ENCODE peak calls at places on chromosomes 2 and 18, in six cellular contexts. G is GM12892, F is GM23338, P is transverse colon, K is GM12891, O is GM12878. D is an unnamed sample.

GRCh38 chr18:76450452-76450851 is 44.6 kb downstream of the ZNF516 start:
- DNase-seq in G (no peak), F (peak), P (no peak), K (no peak), O (no peak), D (no peak)

GRCh38 chr18:46073474-46074331 is 1.6 kb upstream of the PSTPIP2 start:
- DNase-seq in G (no peak), F (peak), P (peak), K (no peak), O (no peak), D (peak)

GRCh38 chr2:119417898-119418297 is 13.8 kb upstream of the TMEM37 start:
- DNase-seq in G (no peak), F (no peak), P (no peak), K (no peak), O (no peak), D (no peak)

GRCh38 chr2:185608799-185609198 is 129.8 kb upstream of the FSIP2 start:
- DNase-seq in G (no peak), F (no peak), P (no peak), K (no peak), O (no peak), D (no peak)

GRCh38 chr18:9474983-9475642 is at the start of gene RALBP1:
- DNase-seq in G (peak), F (peak), P (peak), K (peak), O (peak), D (peak)

GRCh38 chr2:219019436-219019835 is 21.9 kb downstream of the CFAP65 start:
- DNase-seq in G (no peak), F (no peak), P (no peak), K (no peak), O (no peak), D (no peak)

GRCh38 chr18:50662177-50662576 is 102.3 kb downstream of the MAPK4 start:
- DNase-seq in G (no peak), F (peak), P (no peak), K (peak), O (no peak), D (no peak)

GRCh38 chr2:28981016-28981441 is at the start of gene TOGARAM2:
- DNase-seq in G (no peak), F (no peak), P (no peak), K (no peak), O (no peak), D (no peak)

GRCh38 chr2:121832992-121833732 is 77.7 kb downstream of the TSN start:
- DNase-seq in G (no peak), F (no peak), P (no peak), K (no peak), O (no peak), D (no peak)

GRCh38 chr2:241609859-241610793 is 26.8 kb downstream of the THAP4 start:
- DNase-seq in G (peak), F (peak), P (peak), K (peak), O (peak), D (no peak)

GRCh38 chr2:75582840-75583239 is 22.1 kb upstream of the EVA1A start:
- DNase-seq in G (no peak), F (no peak), P (no peak), K (no peak), O (no peak), D (no peak)

GRCh38 chr2:215419769-215420470 is 15.9 kb downstream of the FN1 start:
- DNase-seq in G (no peak), F (no peak), P (no peak), K (no peak), O (no peak), D (no peak)

GRCh38 chr18:62420513-62421209 is 95.6 kb downstream of the TNFRSF11A start:
- DNase-seq in G (no peak), F (no peak), P (peak), K (peak), O (peak), D (no peak)

GRCh38 chr2:198930170-198930569 is 527.6 kb downstream of the SATB2 start:
- DNase-seq in G (no peak), F (peak), P (no peak), K (no peak), O (no peak), D (no peak)

GRCh38 chr2:40448476-40449079 is 3.3 kb downstream of the SLC8A1 start:
- DNase-seq in G (no peak), F (peak), P (no peak), K (no peak), O (no peak), D (no peak)

GRCh38 chr2:181586569-181587076 is 70.3 kb downstream of the CERKL start:
- DNase-seq in G (no peak), F (peak), P (no peak), K (no peak), O (peak), D (no peak)

GRCh38 chr2:150169230-150169629 is 318.2 kb downstream of the RND3 start:
- DNase-seq in G (no peak), F (no peak), P (no peak), K (no peak), O (no peak), D (no peak)

GRCh38 chr18:78526923-78527775 is 452.5 kb upstream of the SALL3 start:
- DNase-seq in G (no peak), F (peak), P (no peak), K (no peak), O (no peak), D (no peak)

DNA sequence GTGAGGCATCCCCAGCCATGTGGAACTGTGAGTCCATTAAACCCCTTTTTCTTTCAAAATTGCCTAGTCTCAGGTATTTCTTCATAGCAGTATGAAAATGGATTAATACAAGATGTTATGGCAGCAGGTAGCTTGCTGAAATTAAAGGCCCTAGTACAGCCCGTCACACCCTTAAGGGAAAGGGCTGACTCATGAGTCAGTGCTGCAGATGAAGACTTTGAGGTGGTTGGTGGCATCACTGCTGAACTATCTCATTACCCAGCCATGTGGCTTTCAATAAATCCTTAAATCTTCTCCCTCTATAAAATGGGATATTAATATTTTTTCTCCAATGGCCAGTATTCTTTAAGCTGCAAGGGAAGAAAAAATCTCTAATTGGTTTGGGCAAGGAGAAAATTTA is 226.1 kb upstream of the CCDC68 start:
- DNase-seq in G (no peak), F (no peak), P (no peak), K (no peak), O (no peak), D (no peak)
- TF ChIP-seq POLR2AphosphoS5 in G (no peak), F (no peak), P (no peak), K (no peak), O (no peak), D (no peak)

DNA sequence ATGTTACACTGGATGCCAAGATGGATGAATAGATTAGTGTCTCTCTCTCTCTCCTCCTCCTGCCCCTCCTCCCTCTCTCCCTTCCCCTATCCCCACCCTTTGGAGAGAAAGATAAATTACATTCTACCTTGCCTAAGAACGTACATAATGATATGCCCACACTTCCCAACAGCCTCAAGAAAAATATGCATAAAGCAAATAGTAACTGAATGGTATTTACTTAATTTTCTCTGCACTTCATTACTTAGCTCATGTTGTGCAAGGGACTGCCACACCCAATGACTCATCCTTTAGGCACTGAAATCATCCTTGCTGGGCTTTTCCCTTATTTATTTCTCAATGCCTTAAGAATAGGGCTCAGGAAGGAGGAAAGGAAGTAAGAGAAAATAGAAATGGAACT is 137.3 kb upstream of the PID1 start:
- DNase-seq in G (no peak), F (peak), P (peak), K (no peak), O (no peak), D (peak)
- TF ChIP-seq POLR2AphosphoS5 in G (no peak), F (no peak), P (peak), K (no peak), O (no peak), D (no peak)

GRCh38 chr2:37276291-37276690 is 44.8 kb downstream of the NDUFAF7 start:
- DNase-seq in G (no peak), F (no peak), P (no peak), K (no peak), O (no peak), D (no peak)
- TF ChIP-seq POLR2AphosphoS5 in G (no peak), F (no peak), P (no peak), K (no peak), O (no peak), D (no peak)

GRCh38 chr2:64840419-64840818 is 148.8 kb upstream of the SLC1A4 start:
- DNase-seq in G (no peak), F (no peak), P (no peak), K (no peak), O (no peak), D (no peak)
- TF ChIP-seq POLR2AphosphoS5 in G (no peak), F (no peak), P (no peak), K (no peak), O (no peak), D (no peak)

GRCh38 chr2:54461251-54461650 is 5.1 kb downstream of the SPTBN1 start:
- DNase-seq in G (no peak), F (no peak), P (no peak), K (no peak), O (no peak), D (no peak)

GRCh38 chr2:54455584-54456525 is at the start of gene SPTBN1:
- DNase-seq in G (peak), F (peak), P (peak), K (peak), O (no peak), D (peak)

GRCh38 chr2:54456526-54457325 is 599 bp downstream of the SPTBN1 start:
- DNase-seq in G (peak), F (peak), P (peak), K (peak), O (no peak), D (no peak)

GRCh38 chr2:54457326-54458023 is 1.3 kb downstream of the SPTBN1 start:
- DNase-seq in G (no peak), F (peak), P (no peak), K (no peak), O (no peak), D (no peak)

DNA sequence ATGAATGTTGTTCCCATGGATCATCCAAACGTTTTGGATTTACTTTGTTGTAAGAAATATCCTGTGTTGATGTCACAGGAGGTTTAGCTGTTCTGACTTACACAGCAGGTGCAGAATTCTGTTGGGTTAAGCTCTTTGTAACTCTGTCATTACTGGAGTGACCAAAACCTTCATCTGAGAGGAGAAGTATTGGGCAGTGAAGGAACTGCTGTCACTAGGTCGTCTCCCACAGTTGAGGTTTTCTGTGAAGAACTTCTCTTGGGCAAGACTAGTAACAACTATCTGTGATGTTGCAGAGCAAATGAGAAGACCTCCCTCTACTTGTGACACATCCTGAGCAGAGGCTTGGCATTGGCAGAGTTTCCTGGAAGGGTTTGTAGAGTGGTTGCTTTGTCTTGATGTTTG is 2.9 kb downstream of the SPTBN1 start:
- DNase-seq in G (no peak), F (no peak), P (no peak), K (no peak), O (no peak), D (no peak)
- TF ChIP-seq POLR2AphosphoS5 in G (no peak), F (no peak), P (no peak), K (no peak), O (no peak), D (no peak)

GRCh38 chr2:159146930-159147666 is 139.4 kb downstream of the WDSUB1 start:
- DNase-seq in G (no peak), F (no peak), P (peak), K (no peak), O (no peak), D (no peak)
- TF ChIP-seq POLR2AphosphoS5 in G (no peak), F (no peak), P (peak), K (no peak), O (no peak), D (no peak)

D was measured in Panc1.